ENCODE peak calls at places on chromosomes 6 and 20, in five cellular contexts. X is cardiac muscle cell, V is left lung, I is foreskin fibroblast, E is colonic mucosa. A is an unnamed sample.
A peak's percentile ranks its signal among the peaks of the same experiment; 100 is the strongest.

GRCh38 chr6:3297909-3298308 is 39.2 kb downstream of the PSMG4 start:
- DNase-seq in X (no peak), V (no peak), I (no peak), E (no peak), A (no peak)

GRCh38 chr20:14566505-14566904 is 229.1 kb upstream of the FLRT3 start:
- DNase-seq in X (peak; percentile 1), V (no peak), I (peak; percentile 41), E (no peak), A (peak; percentile 69)

GRCh38 chr6:107712523-107713213 is 111.4 kb downstream of the SCML4 start:
- DNase-seq in X (peak; percentile 33), V (no peak), I (no peak), E (no peak), A (peak; percentile 46)

GRCh38 chr6:148140772-148141557 is 201.7 kb upstream of the SASH1 start:
- DNase-seq in X (no peak), V (no peak), I (no peak), E (no peak), A (no peak)

GRCh38 chr6:164370773-164371172 is 938.6 kb downstream of the C6orf118 start:
- DNase-seq in X (peak; percentile 42), V (no peak), I (no peak), E (no peak), A (peak; percentile 36)

GRCh38 chr20:37350655-37351574 is 5.0 kb downstream of the SRC start:
- DNase-seq in X (peak; percentile 10), V (no peak), I (no peak), E (no peak), A (no peak)

GRCh38 chr6:106979435-106979884 is 4.9 kb upstream of the CD24 start:
- DNase-seq in X (peak; percentile 88), V (peak; percentile 96), I (peak; percentile 69), E (peak; percentile 92), A (peak; percentile 79)

GRCh38 chr20:36881331-36881730 is 5.4 kb downstream of the TLDC2 start:
- DNase-seq in X (no peak), V (peak; percentile 74), I (no peak), E (no peak), A (no peak)

GRCh38 chr6:12570461-12571030 is 146.0 kb upstream of the PHACTR1 start:
- DNase-seq in X (peak; percentile 63), V (no peak), I (no peak), E (no peak), A (no peak)

GRCh38 chr6:157999100-158000051 is 17.7 kb downstream of the SYNJ2 start:
- DNase-seq in X (no peak), V (peak; percentile 40), I (no peak), E (no peak), A (no peak)

GRCh38 chr6:23413327-23414203 is 712.5 kb upstream of the NRSN1 start:
- DNase-seq in X (peak; percentile 19), V (no peak), I (no peak), E (no peak), A (no peak)

GRCh38 chr6:169921227-169921626 is 169.8 kb downstream of the ERMARD start:
- DNase-seq in X (no peak), V (peak; percentile 48), I (no peak), E (no peak), A (no peak)

GRCh38 chr6:134850906-134851305 is 99.0 kb downstream of the ALDH8A1 start:
- DNase-seq in X (peak; percentile 83), V (no peak), I (no peak), E (no peak), A (peak; percentile 71)

GRCh38 chr6:97963148-97963680 is 680.2 kb upstream of the MMS22L start:
- DNase-seq in X (peak; percentile 19), V (no peak), I (no peak), E (no peak), A (no peak)

GRCh38 chr20:2578430-2579192 is 42.2 kb downstream of the TMC2 start:
- DNase-seq in X (no peak), V (no peak), I (no peak), E (peak; percentile 38), A (no peak)

GRCh38 chr6:21826031-21826430 is 232.5 kb downstream of the SOX4 start:
- DNase-seq in X (no peak), V (no peak), I (no peak), E (no peak), A (peak; percentile 10)
- TF ChIP-seq CTCF in X (no peak), V (no peak), I (no peak), E (no peak), A (no peak)

GRCh38 chr6:111980168-111980567 is 73.7 kb upstream of the CCN6 start:
- DNase-seq in X (peak; percentile 65), V (no peak), I (peak; percentile 45), E (no peak), A (peak; percentile 30)
- H3K4me3 ChIP-seq in X (no peak overlapping the region), V (no peak overlapping the region), I (no peak overlapping the region), E (no peak overlapping the region), A (no peak overlapping the region)

GRCh38 chr6:149984778-149985177 is 21.0 kb downstream of the ULBP1 start:
- DNase-seq in X (no peak), V (no peak), I (no peak), E (no peak), A (no peak)

GRCh38 chr6:149979293-149979692 is 15.6 kb downstream of the ULBP1 start:
- DNase-seq in X (no peak), V (no peak), I (no peak), E (no peak), A (no peak)

GRCh38 chr6:149987602-149988107 is 23.9 kb downstream of the ULBP1 start:
- DNase-seq in X (no peak), V (no peak), I (no peak), E (no peak), A (no peak)

GRCh38 chr6:149985506-149985937 is 21.8 kb downstream of the ULBP1 start:
- DNase-seq in X (no peak), V (no peak), I (no peak), E (no peak), A (no peak)

GRCh38 chr6:149983145-149983544 is 19.4 kb downstream of the ULBP1 start:
- DNase-seq in X (no peak), V (no peak), I (no peak), E (no peak), A (no peak)
- TF ChIP-seq CTCF in X (no peak), V (no peak), I (no peak), E (no peak), A (no peak)

DNA sequence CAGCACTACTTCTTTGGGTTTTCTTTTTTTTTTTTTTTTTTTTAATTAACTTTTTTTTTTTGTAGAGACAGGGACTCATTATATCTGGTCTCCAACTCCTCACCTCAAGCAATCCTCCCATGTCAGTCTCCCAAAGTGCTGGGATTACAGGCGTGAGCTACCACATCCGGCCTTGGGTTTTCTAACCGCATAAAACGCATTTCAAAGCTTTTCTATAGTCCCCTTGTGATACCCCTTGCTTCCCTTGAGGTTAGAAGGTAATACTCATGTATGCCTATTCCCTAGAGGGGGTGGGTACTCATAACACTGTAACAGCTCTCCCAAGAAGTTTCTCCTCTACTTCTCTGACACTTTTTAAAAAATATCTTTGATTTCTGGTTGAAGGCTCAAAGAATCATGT is 23.9 kb upstream of the ASCC3 start:
- DNase-seq in X (no peak), V (no peak), I (no peak), E (no peak), A (no peak)
- H3K4me3 ChIP-seq in X (no peak overlapping the region), V (no peak overlapping the region), I (no peak overlapping the region), E (no peak overlapping the region), A (no peak overlapping the region)

DNA sequence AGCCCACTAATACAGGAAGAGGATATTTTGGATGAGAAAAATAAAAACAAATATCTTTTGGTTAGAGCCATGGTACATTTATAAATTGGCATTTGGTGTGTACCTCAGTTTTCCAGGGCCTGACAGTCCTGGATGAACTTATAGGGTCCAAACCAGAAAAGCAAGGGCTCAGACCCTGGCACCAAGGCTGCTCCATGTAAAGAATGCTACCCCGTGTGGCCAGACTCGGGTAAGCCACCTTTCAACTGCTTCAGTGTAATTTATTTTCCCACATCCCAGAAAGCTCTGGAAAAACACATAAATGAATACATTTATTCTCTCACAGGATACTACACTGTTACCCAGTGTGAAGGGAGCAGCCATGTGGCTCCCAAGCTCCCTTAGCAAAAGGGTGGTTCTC is 13.9 kb downstream of the MRPL14 start:
- DNase-seq in X (no peak), V (no peak), I (no peak), E (no peak), A (no peak)
- TF ChIP-seq CTCF in X (peak; percentile 12), V (no peak), I (no peak), E (no peak), A (peak; percentile 30)

GRCh38 chr6:37049990-37050853 is 44.8 kb downstream of the FGD2 start:
- DNase-seq in X (no peak), V (peak; percentile 96), I (no peak), E (peak; percentile 49), A (no peak)
- H3K4me3 ChIP-seq in X (no peak overlapping the region), V (peak overlapping the region; percentile 24), I (no peak overlapping the region), E (no peak overlapping the region), A (no peak overlapping the region)

DNA sequence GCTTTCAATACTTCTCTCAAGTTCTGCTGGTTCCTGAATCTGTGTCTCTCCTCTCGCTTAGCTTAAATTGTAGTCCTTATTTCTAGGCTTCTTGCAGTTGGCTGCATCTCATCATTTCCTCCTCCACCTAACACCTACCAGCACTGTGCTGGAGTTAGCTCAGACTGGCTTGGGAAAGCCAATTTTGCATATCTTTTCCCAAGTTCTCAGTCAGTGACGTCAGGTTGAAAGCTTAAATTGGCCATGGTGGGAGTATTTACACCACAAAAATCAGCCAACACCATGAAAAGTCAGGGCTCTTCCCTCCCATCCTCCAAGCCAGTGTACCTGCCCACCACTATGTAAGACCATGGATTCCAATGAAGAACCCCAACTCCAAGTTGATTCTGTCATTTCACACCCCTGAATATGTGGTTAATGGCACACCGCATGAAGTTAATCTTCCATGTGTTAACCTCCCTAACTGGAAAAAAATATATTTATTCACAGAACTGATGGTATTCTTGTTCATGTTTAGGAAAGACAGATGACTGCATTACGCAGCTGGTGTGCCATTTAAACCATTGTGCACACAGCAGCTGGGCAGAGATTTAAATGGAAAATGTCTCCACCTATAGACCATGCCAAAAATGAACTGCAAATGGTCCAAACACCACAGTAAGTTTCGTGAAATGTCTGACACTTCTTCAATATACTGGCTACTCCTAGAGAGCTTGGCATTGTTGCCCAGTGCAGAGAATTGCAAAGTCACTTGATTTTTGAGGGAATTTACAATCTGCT is 274.1 kb upstream of the MAP3K7 start:
- DNase-seq in X (peak; percentile 12), V (no peak), I (no peak), E (no peak), A (no peak)
- TF ChIP-seq CTCF in X (no peak), V (peak; percentile 13), I (no peak), E (no peak), A (no peak)